ENCODE peak calls at places on chromosomes 2 and 18, in six cellular contexts. O is GM12878, I is K562, U is GM12892, B is H1, X is HepG2. F is an unnamed sample.

GRCh38 chr2:43340945-43341356 is 114.5 kb upstream of the ZFP36L2 start:
- DNase-seq in X (no peak), O (no peak), U (no peak), I (no peak), B (no peak), F (no peak)

GRCh38 chr2:10331702-10332401 is 29.1 kb downstream of the HPCAL1 start:
- DNase-seq in I (peak), O (peak), B (no peak), X (no peak), U (peak), F (peak)

GRCh38 chr2:120566331-120567035 is 169.2 kb upstream of the GLI2 start:
- DNase-seq in I (no peak), O (no peak), U (no peak), X (no peak), B (no peak), F (no peak)

GRCh38 chr2:133085646-133086045 is 415.6 kb upstream of the LYPD1 start:
- DNase-seq in I (no peak), B (no peak), O (no peak), U (no peak), X (no peak), F (no peak)

GRCh38 chr18:4578449-4578848 is 123.3 kb upstream of the DLGAP1 start:
- DNase-seq in O (no peak), B (no peak), I (no peak), U (no peak), X (no peak), F (no peak)

GRCh38 chr2:215969131-215969841 is 44.1 kb downstream of the MREG start:
- DNase-seq in B (no peak), I (no peak), X (no peak), U (no peak), O (no peak), F (no peak)

GRCh38 chr2:174798801-174799200 is 34.5 kb upstream of the CHRNA1 start:
- DNase-seq in X (no peak), B (no peak), I (no peak), U (no peak), O (no peak), F (no peak)

GRCh38 chr2:60525859-60526258 is 27.6 kb downstream of the BCL11A start:
- DNase-seq in X (no peak), O (no peak), U (no peak), B (no peak), I (no peak), F (no peak)

GRCh38 chr2:187869195-187869594 is 315.0 kb upstream of the TFPI start:
- DNase-seq in X (no peak), O (no peak), I (no peak), B (no peak), U (no peak), F (no peak)

GRCh38 chr2:131801210-131801744 is 273.6 kb downstream of the CCDC74A start:
- DNase-seq in U (no peak), I (no peak), X (no peak), B (peak), O (no peak), F (no peak)

GRCh38 chr2:38654495-38655381 is 11.2 kb upstream of the GALM start:
- DNase-seq in B (no peak), U (no peak), X (no peak), O (no peak), I (peak), F (no peak)

GRCh38 chr2:74481961-74482800 is 617 bp downstream of the CCDC142 start:
- DNase-seq in U (peak), B (peak), X (no peak), I (peak), O (no peak), F (no peak)

GRCh38 chr2:183541766-183542165 is 417.5 kb downstream of the NUP35 start:
- DNase-seq in U (no peak), I (no peak), B (no peak), O (no peak), X (no peak), F (no peak)

GRCh38 chr2:6017887-6018286 is 325.7 kb downstream of the SOX11 start:
- DNase-seq in O (no peak), U (no peak), I (no peak), B (no peak), X (no peak), F (no peak)

GRCh38 chr2:74925361-74925786 is 33.1 kb upstream of the POLE4 start:
- DNase-seq in X (peak), O (no peak), U (no peak), B (peak), I (no peak), F (no peak)

GRCh38 chr18:31718386-31718785 is 34.0 kb upstream of the B4GALT6 start:
- DNase-seq in O (no peak), I (no peak), U (no peak), B (no peak), X (no peak), F (no peak)

GRCh38 chr2:165469417-165469816 is at the start of gene CSRNP3:
- DNase-seq in B (no peak), X (peak), U (no peak), O (no peak), I (no peak), F (no peak)

GRCh38 chr18:25261768-25262167 is 90.2 kb downstream of the ZNF521 start:
- DNase-seq in U (no peak), X (no peak), O (no peak), B (no peak), I (no peak), F (no peak)

GRCh38 chr18:72895548-72895947 is 27.8 kb upstream of the NETO1 start:
- DNase-seq in B (no peak), X (no peak), O (no peak), U (no peak), I (no peak), F (no peak)

GRCh38 chr2:138321458-138321857 is 180.1 kb upstream of the SPOPL start:
- DNase-seq in I (no peak), O (no peak), U (no peak), B (no peak), X (no peak), F (no peak)

GRCh38 chr18:43420950-43421349 is 143.7 kb upstream of the SYT4 start:
- DNase-seq in I (no peak), U (no peak), X (no peak), B (peak), O (no peak), F (no peak)

GRCh38 chr2:170812716-170813585 is 3.7 kb upstream of the GAD1 start:
- DNase-seq in I (peak), X (peak), O (no peak), U (no peak), B (peak), F (no peak)

GRCh38 chr2:54680397-54681032 is 42.9 kb upstream of the EML6 start:
- DNase-seq in B (no peak), X (no peak), I (no peak), U (no peak), O (peak), F (no peak)

GRCh38 chr2:47069628-47070154 is 85.4 kb downstream of the STPG4 start:
- DNase-seq in X (peak), I (no peak), U (no peak), O (no peak), B (peak), F (no peak)

GRCh38 chr18:56992777-56993176 is 154.1 kb upstream of the BOD1L2 start:
- DNase-seq in I (no peak), U (no peak), B (no peak), O (no peak), X (no peak), F (no peak)

GRCh38 chr18:45334188-45334587 is 281.1 kb upstream of the SLC14A2 start:
- DNase-seq in I (no peak), X (no peak), B (no peak), U (no peak), O (no peak), F (no peak)

GRCh38 chr2:155766342-155767115 is 566.0 kb downstream of the NR4A2 start:
- DNase-seq in I (no peak), U (no peak), O (no peak), X (no peak), B (no peak), F (no peak)

GRCh38 chr2:72289283-72289682 is 141.6 kb upstream of the CYP26B1 start:
- DNase-seq in O (no peak), X (no peak), I (no peak), U (no peak), B (no peak), F (no peak)

GRCh38 chr2:24909555-24910177 is 10.4 kb downstream of the ADCY3 start:
- DNase-seq in I (no peak), U (no peak), X (no peak), O (no peak), B (no peak), F (no peak)

GRCh38 chr2:197134206-197134605 is 176.4 kb downstream of the ANKRD44 start:
- DNase-seq in O (no peak), B (no peak), X (peak), U (no peak), I (no peak), F (no peak)

GRCh38 chr2:219689676-219690628 is 62.5 kb downstream of the SLC4A3 start:
- DNase-seq in I (peak), O (peak), U (peak), X (peak), B (peak), F (peak)

GRCh38 chr2:29295843-29296242 is 180.6 kb downstream of the CLIP4 start:
- DNase-seq in I (no peak), X (no peak), U (no peak), O (no peak), B (no peak), F (no peak)

GRCh38 chr2:127172306-127172705 is 47.8 kb downstream of the CYP27C1 start:
- DNase-seq in O (no peak), I (no peak), X (no peak), B (no peak), U (no peak), F (no peak)

GRCh38 chr2:173815778-173816177 is 149.4 kb downstream of the SP3 start:
- DNase-seq in X (no peak), I (peak), O (no peak), B (no peak), U (no peak), F (no peak)

DNA sequence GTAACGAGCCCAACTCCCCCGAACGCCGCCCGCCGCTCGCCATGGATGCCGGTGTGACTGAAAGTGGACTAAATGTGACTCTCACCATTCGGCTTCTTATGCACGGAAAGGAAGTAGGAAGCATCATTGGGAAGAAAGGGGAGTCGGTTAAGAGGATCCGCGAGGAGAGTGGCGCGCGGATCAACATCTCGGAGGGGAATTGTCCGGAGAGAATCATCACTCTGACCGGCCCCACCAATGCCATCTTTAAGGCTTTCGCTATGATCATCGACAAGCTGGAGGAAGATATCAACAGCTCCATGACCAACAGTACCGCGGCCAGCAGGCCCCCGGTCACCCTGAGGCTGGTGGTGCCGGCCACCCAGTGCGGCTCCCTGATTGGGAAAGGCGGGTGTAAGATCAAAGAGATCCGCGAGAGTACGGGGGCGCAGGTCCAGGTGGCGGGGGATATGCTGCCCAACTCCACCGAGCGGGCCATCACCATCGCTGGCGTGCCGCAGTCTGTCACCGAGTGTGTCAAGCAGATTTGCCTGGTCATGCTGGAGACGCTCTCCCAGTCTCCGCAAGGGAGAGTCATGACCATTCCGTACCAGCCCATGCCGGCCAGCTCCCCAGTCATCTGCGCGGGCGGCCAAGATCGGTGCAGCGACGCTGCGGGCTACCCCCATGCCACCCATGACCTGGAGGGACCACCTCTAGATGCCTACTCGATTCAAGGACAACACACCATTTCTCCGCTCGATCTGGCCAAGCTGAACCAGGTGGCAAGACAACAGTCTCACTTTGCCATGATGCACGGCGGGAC is 628 bp downstream of the PCBP1 start:
- DNase-seq in X (peak), I (peak), O (no peak), B (peak), U (peak), F (no peak)
- TF ChIP-seq POLR2A in X (peak), I (peak), O (peak), B (peak), U (peak), F (peak)

GRCh38 chr18:23135679-23136325 is 517 bp downstream of the CABLES1 start:
- DNase-seq in X (no peak), I (no peak), B (no peak), O (no peak), U (peak), F (peak)
- TF ChIP-seq TAF1 in X (no peak), I (no peak), B (peak), O (no peak), U (no peak), F (no peak)

DNA sequence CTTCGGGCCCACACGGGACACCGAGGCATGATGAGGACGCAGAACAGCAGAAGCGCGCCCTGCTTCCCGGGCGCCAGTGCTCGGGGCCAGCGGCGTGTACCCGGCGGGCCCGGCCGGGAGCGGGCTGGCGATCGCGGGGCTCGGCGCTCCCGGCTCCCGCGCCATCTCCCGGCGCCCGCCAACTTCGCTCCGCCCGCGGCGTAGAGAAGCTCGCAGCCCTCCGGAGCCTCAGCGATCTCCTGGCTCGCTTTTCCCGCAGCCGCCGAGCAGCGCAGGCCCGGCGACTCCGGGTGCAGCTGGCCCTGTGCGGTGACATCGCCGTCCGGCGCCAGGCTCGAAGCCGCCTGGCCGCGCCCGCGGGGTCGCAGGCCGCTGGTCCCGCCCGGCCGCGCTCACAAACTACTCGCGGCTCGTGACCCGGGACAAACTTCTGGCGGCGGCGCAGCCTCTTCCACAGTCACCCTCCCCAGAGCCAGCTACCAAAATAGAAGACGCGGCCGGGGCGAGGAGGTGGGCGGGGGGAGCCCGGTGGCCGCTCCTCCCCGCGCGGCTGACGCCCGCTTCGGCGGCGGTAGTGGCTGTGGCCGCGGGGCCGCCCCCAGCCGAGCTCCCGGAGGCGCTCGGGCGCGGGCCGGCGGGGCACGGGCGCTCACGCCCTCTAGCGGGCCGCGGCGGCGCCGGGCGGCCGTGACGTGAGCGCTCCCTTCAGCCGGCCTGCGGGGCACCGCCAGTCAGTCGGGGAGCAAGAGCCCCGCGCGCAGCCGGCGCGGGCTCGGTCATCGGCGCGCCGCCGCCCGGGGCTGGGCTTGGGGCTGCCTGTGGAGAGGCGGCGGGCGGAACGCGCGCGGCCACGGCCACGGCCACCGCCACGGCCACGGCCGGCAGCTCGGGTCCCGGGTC is at the start of gene PTPRM:
- DNase-seq in O (no peak), U (peak), X (peak), B (peak), I (peak), F (peak)
- TF ChIP-seq POLR2A in O (no peak), U (no peak), X (peak), B (no peak), I (no peak), F (no peak)

GRCh38 chr2:45890819-45891218 is 239.3 kb downstream of the PRKCE start:
- DNase-seq in O (peak), B (no peak), X (no peak), I (no peak), U (no peak), F (no peak)
- TF ChIP-seq TAF1 in O (no peak), B (no peak), X (no peak), I (no peak), U (no peak), F (no peak)

GRCh38 chr2:73290049-73290839 is 3.1 kb downstream of the EGR4 start:
- DNase-seq in I (no peak), O (no peak), B (peak), U (no peak), X (peak), F (no peak)

GRCh38 chr2:73292316-73292905 is 937 bp downstream of the EGR4 start:
- DNase-seq in U (no peak), O (no peak), B (peak), I (no peak), X (no peak), F (no peak)

GRCh38 chr2:73291093-73291460 is 2.3 kb downstream of the EGR4 start:
- DNase-seq in O (no peak), I (peak), X (no peak), U (peak), B (peak), F (no peak)

GRCh38 chr2:73292906-73293533 is 328 bp downstream of the EGR4 start:
- DNase-seq in X (no peak), I (no peak), B (peak), U (peak), O (no peak), F (no peak)

DNA sequence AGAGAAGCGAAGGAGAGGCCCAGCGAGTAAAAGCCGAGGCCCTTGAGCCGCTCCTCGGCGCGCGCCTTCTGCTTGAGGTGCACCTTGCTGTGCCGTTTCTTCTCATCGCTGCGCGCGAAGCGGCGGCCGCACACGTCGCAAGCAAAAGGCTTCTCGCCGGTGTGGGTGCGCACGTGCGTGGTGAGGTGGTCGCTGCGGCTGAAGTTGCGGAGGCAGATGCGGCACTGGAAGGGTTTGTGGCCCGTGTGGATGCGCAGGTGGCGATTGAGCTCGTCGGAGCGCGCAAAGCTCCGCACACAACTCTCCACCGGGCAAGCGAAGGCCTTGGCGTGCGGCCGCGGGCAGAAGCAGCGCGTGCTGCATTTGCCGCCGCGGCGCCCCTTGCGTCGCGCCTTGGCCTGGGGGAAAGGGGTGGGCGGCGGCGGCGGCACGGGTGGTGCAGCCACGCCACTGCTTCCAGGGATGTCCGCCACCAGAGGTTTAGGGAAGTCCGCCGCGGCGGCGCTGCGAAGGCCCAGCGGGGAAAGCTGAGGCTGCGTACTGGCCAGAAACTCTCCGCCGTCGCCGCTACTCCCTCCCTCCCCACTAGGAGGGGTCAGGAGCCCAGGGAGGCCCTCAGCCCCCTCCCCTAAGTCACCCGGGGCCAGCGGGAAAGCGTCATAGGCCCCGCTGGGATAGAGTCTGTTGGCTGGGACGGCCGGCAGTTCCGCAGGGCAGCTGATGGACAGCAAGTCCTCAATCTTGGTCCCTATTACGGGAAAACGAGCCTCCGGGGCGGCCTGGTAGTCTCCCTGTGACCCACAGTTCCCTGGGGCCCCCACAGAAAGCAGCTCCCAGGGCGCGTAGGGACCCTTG is 1.7 kb downstream of the EGR4 start:
- DNase-seq in I (no peak), U (no peak), X (no peak), O (no peak), B (peak), F (no peak)
- TF ChIP-seq POLR2A in I (no peak), U (no peak), X (no peak), O (no peak), B (no peak), F (no peak)

GRCh38 chr2:40372586-40372985 is 79.3 kb downstream of the SLC8A1 start:
- DNase-seq in O (no peak), I (no peak), X (no peak), U (no peak), B (no peak), F (no peak)

GRCh38 chr2:40369619-40370397 is 82.1 kb downstream of the SLC8A1 start:
- DNase-seq in B (no peak), X (no peak), O (no peak), U (no peak), I (no peak), F (no peak)

GRCh38 chr2:40372278-40372580 is 79.7 kb downstream of the SLC8A1 start:
- DNase-seq in I (no peak), U (no peak), O (no peak), X (no peak), B (no peak), F (no peak)

GRCh38 chr2:40373093-40373492 is 78.8 kb downstream of the SLC8A1 start:
- DNase-seq in B (no peak), O (no peak), I (no peak), X (no peak), U (no peak), F (no peak)

GRCh38 chr2:40371525-40372277 is 80.2 kb downstream of the SLC8A1 start:
- DNase-seq in I (no peak), U (no peak), O (no peak), X (no peak), B (no peak), F (no peak)
- TF ChIP-seq TAF1 in I (no peak), U (no peak), O (no peak), X (no peak), B (no peak), F (no peak)

DNA sequence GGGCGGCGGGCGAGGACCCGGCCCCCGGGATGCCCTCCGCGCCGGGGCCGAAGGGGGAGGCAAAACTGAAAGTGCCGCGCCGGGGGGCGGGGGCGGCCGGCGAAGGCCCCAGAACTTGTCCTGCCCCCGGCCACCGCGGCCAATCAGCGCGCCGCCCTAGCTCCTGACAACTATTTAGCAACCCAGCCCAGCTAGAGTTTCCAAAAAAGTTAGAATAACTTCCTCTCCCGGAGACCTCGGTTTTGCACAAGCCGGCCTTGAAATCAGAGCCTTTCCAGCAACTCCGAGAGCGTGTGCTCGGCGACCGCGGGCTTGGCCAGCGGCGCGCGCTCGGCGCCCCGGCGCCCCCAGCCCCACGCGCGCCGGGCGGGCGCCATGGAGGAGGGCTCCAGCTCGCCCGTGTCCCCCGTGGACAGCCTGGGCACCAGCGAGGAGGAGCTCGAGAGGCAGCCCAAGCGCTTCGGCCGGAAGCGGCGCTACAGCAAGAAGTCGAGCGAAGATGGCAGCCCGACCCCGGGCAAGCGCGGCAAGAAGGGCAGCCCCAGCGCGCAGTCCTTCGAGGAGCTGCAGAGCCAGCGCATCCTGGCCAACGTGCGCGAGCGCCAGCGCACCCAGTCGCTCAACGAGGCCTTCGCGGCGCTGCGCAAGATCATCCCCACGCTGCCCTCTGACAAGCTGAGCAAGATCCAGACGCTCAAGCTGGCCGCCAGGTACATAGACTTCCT is at the start of gene TWIST2:
- DNase-seq in U (no peak), X (no peak), B (peak), O (no peak), I (no peak), F (no peak)
- TF ChIP-seq POLR2A in U (no peak), X (no peak), B (no peak), O (no peak), I (no peak), F (no peak)

F was measured in GM12891.